ENCODE peak calls at places on chromosomes 12 and 14, in six cellular contexts. C is T47D, F is WERI-Rb-1, O is hepatocyte, U is endodermal cell, I is EL. A is an unnamed sample.

GRCh38 chr12:53093777-53094393 is 3.6 kb upstream of the IGFBP6 start:
- DNase-seq in O (no peak), C (no peak), I (no peak), U (peak), F (no peak), A (no peak)

GRCh38 chr14:30298266-30298795 is 260.6 kb upstream of the G2E3 start:
- DNase-seq in O (no peak), U (peak), I (no peak), F (no peak), C (no peak), A (no peak)

GRCh38 chr14:100536721-100537700 is 50.2 kb downstream of the BEGAIN start:
- DNase-seq in O (no peak), I (no peak), F (peak), U (peak), C (no peak), A (no peak)

GRCh38 chr12:94380507-94380906 is 79.2 kb downstream of the CEP83 start:
- DNase-seq in I (no peak), F (no peak), U (no peak), C (no peak), O (no peak), A (no peak)

GRCh38 chr14:96564389-96564788 is 62.2 kb downstream of the PAPOLA start:
- DNase-seq in F (no peak), U (no peak), C (no peak), O (no peak), I (no peak), A (no peak)

GRCh38 chr12:120688527-120689071 is 1.6 kb downstream of the MLEC start:
- DNase-seq in U (no peak), C (no peak), O (peak), F (no peak), I (peak), A (peak)

GRCh38 chr14:32038876-32039275 is 38.2 kb upstream of the ARHGAP5 start:
- DNase-seq in O (peak), I (no peak), U (no peak), F (no peak), C (no peak), A (no peak)

GRCh38 chr12:79433465-79434072 is 257.2 kb downstream of the PAWR start:
- DNase-seq in O (no peak), F (no peak), U (no peak), C (no peak), I (no peak), A (no peak)

GRCh38 chr14:94384342-94384741 is 4.1 kb downstream of the SERPINA1 start:
- DNase-seq in U (no peak), C (no peak), I (no peak), F (no peak), O (no peak), A (no peak)

GRCh38 chr12:121579981-121580868 is 598 bp downstream of the KDM2B start:
- DNase-seq in C (peak), I (peak), U (peak), O (peak), F (peak), A (peak)

GRCh38 chr14:69005432-69006148 is 26.5 kb upstream of the ACTN1 start:
- DNase-seq in U (peak), C (no peak), F (no peak), O (peak), I (peak), A (peak)

GRCh38 chr14:76829650-76830421 is 3.6 kb downstream of the LRRC74A start:
- DNase-seq in I (no peak), U (no peak), O (no peak), C (no peak), F (no peak), A (no peak)

GRCh38 chr12:127779301-127780045 is 487.5 kb upstream of the TMEM132C start:
- DNase-seq in O (no peak), C (no peak), U (peak), I (no peak), F (no peak), A (no peak)

GRCh38 chr12:109590566-109590965 is 17.0 kb downstream of the MVK start:
- DNase-seq in C (no peak), O (no peak), F (no peak), I (no peak), U (no peak), A (no peak)

GRCh38 chr14:81265641-81266169 is 44.9 kb upstream of the GTF2A1 start:
- DNase-seq in C (no peak), O (no peak), F (no peak), I (no peak), U (no peak), A (no peak)

GRCh38 chr12:52197371-52198231 is 5.8 kb upstream of the KRT80 start:
- DNase-seq in I (no peak), U (no peak), C (no peak), F (no peak), O (no peak), A (no peak)

GRCh38 chr12:87953257-87953860 is 75.8 kb downstream of the C12orf50 start:
- DNase-seq in U (peak), C (peak), F (peak), I (peak), O (peak), A (peak)

GRCh38 chr14:70754989-70755388 is 54.3 kb downstream of the MAP3K9 start:
- DNase-seq in O (no peak), U (peak), C (peak), F (no peak), I (peak), A (no peak)

GRCh38 chr12:47079894-47080724 is at the start of gene AMIGO2:
- DNase-seq in F (no peak), U (peak), C (peak), O (peak), I (peak), A (no peak)

GRCh38 chr14:77012193-77012592 is 16.3 kb downstream of the IRF2BPL start:
- DNase-seq in U (no peak), F (no peak), I (no peak), C (no peak), O (no peak), A (no peak)

GRCh38 chr12:129717438-129717837 is 186.4 kb downstream of the TMEM132D start:
- DNase-seq in U (no peak), O (no peak), I (no peak), C (no peak), F (no peak), A (no peak)

GRCh38 chr14:56490379-56490778 is 89.2 kb upstream of the TMEM260 start:
- DNase-seq in O (peak), C (no peak), F (no peak), I (peak), U (no peak), A (peak)

GRCh38 chr14:104694991-104695659 is 5.7 kb downstream of the INF2 start:
- DNase-seq in F (no peak), I (no peak), O (no peak), U (no peak), C (no peak), A (no peak)

GRCh38 chr14:103946975-103947374 is 4.6 kb upstream of the RD3L start:
- DNase-seq in U (no peak), C (no peak), I (no peak), F (no peak), O (no peak), A (no peak)

A was measured in RKO.